ENCODE peak calls at places on chromosomes 2 and 18, in four cellular contexts. J is neuronal stem cell, E is H7, W is GM23338. F is an unnamed sample.

GRCh38 chr2:28370355-28370754 is 22.3 kb upstream of the FOSL2 start:
- DNase-seq in E (no peak), W (no peak), J (no peak), F (peak; percentile 23)

GRCh38 chr18:3340682-3341097 is 78.8 kb downstream of the MYL12B start:
- DNase-seq in E (no peak), J (no peak), W (no peak), F (no peak)

GRCh38 chr18:34223893-34224422 is 755 bp downstream of the NOL4 start:
- DNase-seq in W (no peak), E (peak; percentile 12), J (no peak), F (peak; percentile 51)

GRCh38 chr18:79898952-79899608 is 52.4 kb downstream of the SLC66A2 start:
- DNase-seq in J (no peak), W (no peak), E (no peak), F (no peak)

GRCh38 chr2:9693138-9693520 is 62.3 kb upstream of the YWHAQ start:
- DNase-seq in W (no peak), J (no peak), E (peak; percentile 34), F (no peak)

GRCh38 chr2:101341901-101342624 is 33.6 kb upstream of the RNF149 start:
- DNase-seq in W (peak; percentile 95), E (peak; percentile 88), J (peak; percentile 71), F (peak; percentile 95)

GRCh38 chr2:134177351-134177931 is 76.4 kb upstream of the MGAT5 start:
- DNase-seq in W (peak; percentile 26), E (no peak), J (no peak), F (no peak)

GRCh38 chr18:57775937-57776336 is 27.2 kb downstream of the ATP8B1 start:
- DNase-seq in E (no peak), W (no peak), J (no peak), F (no peak)

GRCh38 chr18:59748628-59749360 is 51.6 kb upstream of the CCBE1 start:
- DNase-seq in W (no peak), E (no peak), J (no peak), F (no peak)

GRCh38 chr18:35311506-35311905 is 21.5 kb upstream of the ZSCAN30 start:
- DNase-seq in W (no peak), J (no peak), E (no peak), F (no peak)

GRCh38 chr2:85996591-85996990 is 107.8 kb upstream of the ST3GAL5 start:
- DNase-seq in E (no peak), J (peak; percentile 31), W (no peak), F (peak; percentile 69)

GRCh38 chr2:144170172-144170571 is 349.7 kb downstream of the ZEB2 start:
- DNase-seq in W (no peak), J (no peak), E (no peak), F (no peak)

GRCh38 chr2:149686677-149687427 is 99.3 kb upstream of the MMADHC start:
- DNase-seq in W (no peak), E (no peak), J (no peak), F (no peak)

GRCh38 chr18:67599277-67599676 is 82.8 kb upstream of the DSEL start:
- DNase-seq in E (no peak), W (no peak), J (no peak), F (no peak)

GRCh38 chr2:241808051-241808450 is 942 bp upstream of the NEU4 start:
- DNase-seq in E (peak; percentile 73), W (peak; percentile 52), J (no peak), F (peak; percentile 66)

GRCh38 chr2:218226903-218227302 is 9.9 kb downstream of the ARPC2 start:
- DNase-seq in J (no peak), E (no peak), W (no peak), F (no peak)

GRCh38 chr18:5542393-5543035 is 1.3 kb downstream of the EPB41L3 start:
- DNase-seq in E (peak; percentile 67), J (no peak), W (peak; percentile 50), F (peak; percentile 79)

GRCh38 chr2:240832205-240832727 is 12.2 kb upstream of the KIF1A start:
- DNase-seq in E (peak; percentile 100), J (peak; percentile 97), W (peak; percentile 98), F (peak; percentile 99)

GRCh38 chr2:43161650-43162542 is 64.5 kb downstream of the ZFP36L2 start:
- DNase-seq in W (no peak), E (peak; percentile 43), J (no peak), F (no peak)

GRCh38 chr2:44544991-44545390 is 183.2 kb downstream of the CAMKMT start:
- DNase-seq in W (peak; percentile 28), E (no peak), J (no peak), F (no peak)

GRCh38 chr2:144430722-144431163 is 89.2 kb downstream of the ZEB2 start:
- DNase-seq in W (no peak), E (no peak), J (no peak), F (no peak)

GRCh38 chr2:74003494-74004211 is 18.9 kb downstream of the TET3 start:
- DNase-seq in J (no peak), W (peak; percentile 30), E (peak; percentile 71), F (peak; percentile 68)

GRCh38 chr2:229154381-229154780 is 116.7 kb downstream of the PID1 start:
- DNase-seq in E (no peak), J (no peak), W (no peak), F (no peak)

GRCh38 chr18:494602-494983 is 5.9 kb downstream of the COLEC12 start:
- DNase-seq in J (no peak), E (no peak), W (no peak), F (no peak)

GRCh38 chr2:142422769-142423168 is 292.0 kb upstream of the LRP1B start:
- DNase-seq in W (no peak), J (no peak), E (no peak), F (no peak)

GRCh38 chr2:54909006-54909405 is 141.2 kb downstream of the RTN4 start:
- DNase-seq in J (no peak), W (no peak), E (no peak), F (no peak)

GRCh38 chr2:219551412-219551811 is 7.6 kb downstream of the TMEM198 start:
- DNase-seq in E (peak; percentile 85), W (peak; percentile 64), J (no peak), F (peak; percentile 77)

GRCh38 chr2:239726631-239727181 is 298.4 kb downstream of the NDUFA10 start:
- DNase-seq in W (no peak), J (no peak), E (no peak), F (no peak)

GRCh38 chr2:12506846-12507245 is 209.9 kb upstream of the TRIB2 start:
- DNase-seq in W (no peak), J (no peak), E (no peak), F (no peak)

GRCh38 chr18:5500158-5500939 is 43.4 kb downstream of the EPB41L3 start:
- DNase-seq in E (no peak), J (no peak), W (no peak), F (no peak)

GRCh38 chr2:224360801-224361251 is 41.1 kb downstream of the FAM124B start:
- DNase-seq in W (no peak), J (no peak), E (no peak), F (no peak)

GRCh38 chr2:74768401-74768914 is 65.5 kb upstream of the HK2 start:
- DNase-seq in W (no peak), E (no peak), J (no peak), F (no peak)

GRCh38 chr2:121722479-121722878 is 14.2 kb downstream of the NIFK start:
- DNase-seq in W (no peak), J (no peak), E (no peak), F (no peak)

GRCh38 chr2:207930747-207931146 is 94.6 kb downstream of the PLEKHM3 start:
- DNase-seq in W (peak; percentile 25), E (peak; percentile 27), J (no peak), F (no peak)

GRCh38 chr2:179701524-179702110 is 159.8 kb downstream of the ZNF385B start:
- DNase-seq in E (no peak), W (no peak), J (no peak), F (no peak)

DNA sequence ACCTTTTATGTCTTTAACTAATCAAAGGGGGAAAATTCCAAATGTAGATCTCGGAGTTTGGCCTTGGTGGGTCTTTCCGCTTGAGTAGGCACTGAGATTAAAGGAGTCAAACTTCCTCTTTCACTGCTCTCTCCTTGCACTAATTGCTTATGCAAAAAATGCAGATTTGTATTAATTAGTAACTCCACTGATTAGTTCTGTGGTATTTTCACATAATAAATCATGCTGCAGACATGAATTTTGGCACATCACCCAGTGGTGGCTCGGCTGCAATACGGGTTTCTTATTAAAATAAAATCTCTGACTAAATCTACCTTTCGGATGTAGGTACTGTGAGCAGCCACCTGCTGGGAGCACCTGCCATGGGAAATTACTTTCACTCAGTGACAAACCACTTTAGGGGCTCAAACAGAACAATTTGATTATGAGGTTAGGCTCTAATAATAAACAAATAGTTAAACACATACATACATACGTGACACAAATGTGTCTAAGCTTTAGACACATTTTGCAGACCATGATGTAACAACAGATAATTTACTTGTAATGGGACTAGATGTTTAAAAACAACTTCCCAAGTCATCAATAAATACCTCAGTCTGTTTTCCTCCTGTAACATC is 6.4 kb upstream of the NEUROD1 start:
- DNase-seq in J (no peak), E (no peak), W (no peak), F (no peak)
- H3K27me3 ChIP-seq in J (peaks cover 10% of the 10 kb centered on the region), E (peaks cover 70% of the 10 kb centered on the region), W (peaks cover 85% of the 10 kb centered on the region), F (peaks cover 100% of the 10 kb centered on the region)

GRCh38 chr2:197673606-197674005 is 1.8 kb downstream of the RFTN2 start:
- DNase-seq in J (no peak), E (no peak), W (no peak), F (no peak)

GRCh38 chr2:197675246-197675645 is at the start of gene RFTN2:
- DNase-seq in E (no peak), J (no peak), W (no peak), F (no peak)

GRCh38 chr2:197673142-197673541 is 2.2 kb downstream of the RFTN2 start:
- DNase-seq in W (peak; percentile 16), E (peak; percentile 7), J (no peak), F (peak; percentile 48)

GRCh38 chr2:197674546-197674945 is 841 bp downstream of the RFTN2 start:
- DNase-seq in J (no peak), E (no peak), W (no peak), F (no peak)

GRCh38 chr2:197674060-197674459 is 1.3 kb downstream of the RFTN2 start:
- DNase-seq in E (no peak), J (no peak), W (no peak), F (no peak)
- H3K4me3 ChIP-seq in E (no peak overlapping the region), J (peak overlapping the region; percentile 52), W (no peak overlapping the region), F (no peak overlapping the region)

DNA sequence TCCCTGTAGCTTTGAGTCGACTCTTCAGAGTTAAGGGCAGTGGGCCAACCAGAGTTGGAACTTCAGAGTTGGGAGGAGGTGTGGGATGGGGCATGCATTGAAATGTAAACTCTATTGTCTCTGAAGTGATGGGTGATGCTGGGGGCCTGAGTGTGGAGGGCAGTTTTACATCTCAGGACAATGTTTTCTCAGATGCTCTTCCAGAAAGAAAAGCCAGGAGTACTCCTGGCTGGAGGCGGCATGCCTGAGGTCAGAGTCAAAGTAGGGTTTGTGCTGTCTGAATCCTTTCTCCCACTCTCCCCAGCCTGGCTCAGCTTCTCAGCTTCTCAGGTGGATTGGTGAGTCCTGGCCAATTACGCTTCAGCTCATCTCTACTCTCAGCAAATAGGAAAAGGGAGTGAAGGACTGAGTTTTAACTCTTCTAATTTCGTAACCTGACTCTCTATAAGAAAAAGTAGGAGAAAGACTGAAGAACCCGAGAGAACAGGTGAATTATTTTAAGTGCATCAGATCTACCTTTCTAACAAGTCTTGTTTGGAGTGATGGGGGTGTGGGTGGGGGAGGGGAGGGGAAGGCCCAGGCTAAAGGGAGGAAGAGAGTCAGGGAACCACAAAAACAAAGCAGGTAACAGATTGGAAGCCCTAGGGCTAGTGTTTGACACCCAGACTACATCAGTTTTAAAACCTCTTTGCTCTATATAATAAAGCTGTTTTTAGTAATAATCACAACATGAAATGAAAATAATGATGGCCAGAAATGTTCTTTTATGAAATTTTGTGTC is 107.5 kb upstream of the PELI1 start:
- DNase-seq in J (no peak), W (peak; percentile 83), E (peak; percentile 48), F (peak; percentile 89)
- H3K27me3 ChIP-seq in J (no peaks in the 10 kb centered on the region), W (no peaks in the 10 kb centered on the region), E (no peaks in the 10 kb centered on the region), F (no peaks in the 10 kb centered on the region)

GRCh38 chr2:191635333-191636234 is 42.4 kb upstream of the NABP1 start:
- DNase-seq in W (no peak), J (no peak), E (no peak), F (no peak)
- H3K4me3 ChIP-seq in W (no peak overlapping the region), J (no peak overlapping the region), E (no peak overlapping the region), F (no peak overlapping the region)